ENCODE peak calls at places on chromosome 3, in five cellular contexts. Q, C, H, S and W are unnamed samples.

GRCh38 chr3:161672478-161672877 is 175.9 kb downstream of the OTOL1 start:
- DNase-seq in Q (no peak), C (no peak), H (no peak), S (no peak), W (no peak)

GRCh38 chr3:24608701-24609387 is 114.2 kb upstream of the THRB start:
- DNase-seq in Q (no peak), C (no peak), H (no peak), S (peak; percentile 7), W (no peak)

GRCh38 chr3:48058089-48058488 is 41.9 kb upstream of the MAP4 start:
- DNase-seq in Q (no peak), C (no peak), H (no peak), S (no peak), W (no peak)

GRCh38 chr3:194043516-194043915 is 92.4 kb upstream of the HES1 start:
- DNase-seq in Q (no peak), C (no peak), H (no peak), S (no peak), W (no peak)

GRCh38 chr3:126937533-126938432 is 45.1 kb upstream of the PLXNA1 start:
- DNase-seq in Q (no peak), C (no peak), H (no peak), S (peak; percentile 34), W (no peak)

GRCh38 chr3:134743006-134743405 is 52.1 kb upstream of the EPHB1 start:
- DNase-seq in Q (no peak), C (no peak), H (no peak), S (no peak), W (no peak)

GRCh38 chr3:123880998-123881561 is 3.1 kb downstream of the MYLK start:
- DNase-seq in Q (peak; percentile 31), C (no peak), H (no peak), S (no peak), W (no peak)

GRCh38 chr3:69716119-69716518 is 23.1 kb upstream of the MITF start:
- DNase-seq in Q (no peak), C (no peak), H (no peak), S (no peak), W (no peak)

GRCh38 chr3:112132975-112133448 is at the start of gene GCSAM:
- DNase-seq in Q (no peak), C (peak; percentile 72), H (peak; percentile 55), S (peak; percentile 78), W (peak; percentile 67)